ENCODE peak calls at places on chromosomes 13 and 19, in seven cellular contexts. One of them, this sample, is unnamed. For H3K9me3, the result is how much of the 10 kb centered on the place peaks cover.

GRCh38 chr19:13098291-13099072 is 4.2 kb downstream of the LYL1 start:
- DNase-seq in BE2C: no peak
- DNase-seq in uterus: peak
- DNase-seq in cardiac muscle cell: peak
- DNase-seq in neuronal stem cell: no peak
- DNase-seq in thoracic aorta: no peak
- DNase-seq in CD8-positive, alpha-beta memory T cell: no peak
- DNase-seq in this sample: no peak

GRCh38 chr19:13012690-13013608 is 17.7 kb downstream of the NFIX start:
- DNase-seq in BE2C: no peak
- DNase-seq in uterus: peak
- DNase-seq in cardiac muscle cell: peak
- DNase-seq in neuronal stem cell: no peak
- DNase-seq in thoracic aorta: no peak
- DNase-seq in CD8-positive, alpha-beta memory T cell: no peak
- DNase-seq in this sample: no peak

GRCh38 chr13:92514420-92515125 is 712.0 kb upstream of the GPC6 start:
- DNase-seq in BE2C: no peak
- DNase-seq in uterus: no peak
- DNase-seq in cardiac muscle cell: no peak
- DNase-seq in neuronal stem cell: no peak
- DNase-seq in thoracic aorta: no peak
- DNase-seq in CD8-positive, alpha-beta memory T cell: no peak
- DNase-seq in this sample: no peak

GRCh38 chr19:9037415-9038062 is 27.3 kb upstream of the MUC16 start:
- DNase-seq in BE2C: no peak
- DNase-seq in uterus: peak
- DNase-seq in cardiac muscle cell: no peak
- DNase-seq in neuronal stem cell: no peak
- DNase-seq in thoracic aorta: no peak
- DNase-seq in CD8-positive, alpha-beta memory T cell: no peak
- DNase-seq in this sample: no peak

GRCh38 chr19:39398297-39398864 is 7.2 kb downstream of the MED29 start:
- DNase-seq in BE2C: no peak
- DNase-seq in uterus: peak
- DNase-seq in cardiac muscle cell: peak
- DNase-seq in neuronal stem cell: no peak
- DNase-seq in thoracic aorta: no peak
- DNase-seq in CD8-positive, alpha-beta memory T cell: peak
- DNase-seq in this sample: no peak

GRCh38 chr19:48696353-48697010 is 711 bp downstream of the FUT2 start:
- DNase-seq in BE2C: no peak
- DNase-seq in uterus: no peak
- DNase-seq in cardiac muscle cell: no peak
- DNase-seq in neuronal stem cell: no peak
- DNase-seq in thoracic aorta: no peak
- DNase-seq in CD8-positive, alpha-beta memory T cell: no peak
- DNase-seq in this sample: no peak

GRCh38 chr13:114097504-114097892 is 34.9 kb downstream of the RASA3 start:
- DNase-seq in BE2C: no peak
- DNase-seq in uterus: peak
- DNase-seq in cardiac muscle cell: no peak
- DNase-seq in neuronal stem cell: no peak
- DNase-seq in thoracic aorta: no peak
- DNase-seq in CD8-positive, alpha-beta memory T cell: no peak
- DNase-seq in this sample: no peak

GRCh38 chr19:3420909-3421619 is 54.7 kb downstream of the NFIC start:
- DNase-seq in BE2C: no peak
- DNase-seq in uterus: no peak
- DNase-seq in cardiac muscle cell: no peak
- DNase-seq in neuronal stem cell: no peak
- DNase-seq in thoracic aorta: no peak
- DNase-seq in CD8-positive, alpha-beta memory T cell: no peak
- DNase-seq in this sample: no peak

GRCh38 chr13:20714563-20715339 is 11.3 kb downstream of the IL17D start:
- DNase-seq in BE2C: no peak
- DNase-seq in uterus: no peak
- DNase-seq in cardiac muscle cell: peak
- DNase-seq in neuronal stem cell: no peak
- DNase-seq in thoracic aorta: no peak
- DNase-seq in CD8-positive, alpha-beta memory T cell: no peak
- DNase-seq in this sample: no peak

GRCh38 chr19:1773173-1773572 is 19.9 kb downstream of the ONECUT3 start:
- DNase-seq in BE2C: no peak
- DNase-seq in uterus: no peak
- DNase-seq in cardiac muscle cell: no peak
- DNase-seq in neuronal stem cell: no peak
- DNase-seq in thoracic aorta: no peak
- DNase-seq in CD8-positive, alpha-beta memory T cell: no peak
- DNase-seq in this sample: no peak

GRCh38 chr19:1774999-1775772 is 21.9 kb downstream of the ONECUT3 start:
- DNase-seq in BE2C: peak
- DNase-seq in uterus: no peak
- DNase-seq in cardiac muscle cell: peak
- DNase-seq in neuronal stem cell: no peak
- DNase-seq in thoracic aorta: no peak
- DNase-seq in CD8-positive, alpha-beta memory T cell: no peak
- DNase-seq in this sample: no peak

GRCh38 chr19:1777149-1777548 is 23.8 kb downstream of the ONECUT3 start:
- DNase-seq in BE2C: no peak
- DNase-seq in uterus: no peak
- DNase-seq in cardiac muscle cell: no peak
- DNase-seq in neuronal stem cell: no peak
- DNase-seq in thoracic aorta: no peak
- DNase-seq in CD8-positive, alpha-beta memory T cell: no peak
- DNase-seq in this sample: no peak

GRCh38 chr19:1776606-1777147 is 23.4 kb downstream of the ONECUT3 start:
- DNase-seq in BE2C: no peak
- DNase-seq in uterus: no peak
- DNase-seq in cardiac muscle cell: no peak
- DNase-seq in neuronal stem cell: no peak
- DNase-seq in thoracic aorta: no peak
- DNase-seq in CD8-positive, alpha-beta memory T cell: no peak
- DNase-seq in this sample: no peak

GRCh38 chr19:1775951-1776605 is 22.8 kb downstream of the ONECUT3 start:
- DNase-seq in BE2C: no peak
- DNase-seq in uterus: no peak
- DNase-seq in cardiac muscle cell: no peak
- DNase-seq in neuronal stem cell: no peak
- DNase-seq in thoracic aorta: no peak
- DNase-seq in CD8-positive, alpha-beta memory T cell: no peak
- DNase-seq in this sample: no peak
- H3K4me3 ChIP-seq in BE2C: no peak
- H3K4me3 ChIP-seq in uterus: no peak
- H3K4me3 ChIP-seq in cardiac muscle cell: no peak
- H3K4me3 ChIP-seq in neuronal stem cell: no peak
- H3K4me3 ChIP-seq in thoracic aorta: no peak
- H3K4me3 ChIP-seq in CD8-positive, alpha-beta memory T cell: no peak
- H3K4me3 ChIP-seq in this sample: peak

DNA sequence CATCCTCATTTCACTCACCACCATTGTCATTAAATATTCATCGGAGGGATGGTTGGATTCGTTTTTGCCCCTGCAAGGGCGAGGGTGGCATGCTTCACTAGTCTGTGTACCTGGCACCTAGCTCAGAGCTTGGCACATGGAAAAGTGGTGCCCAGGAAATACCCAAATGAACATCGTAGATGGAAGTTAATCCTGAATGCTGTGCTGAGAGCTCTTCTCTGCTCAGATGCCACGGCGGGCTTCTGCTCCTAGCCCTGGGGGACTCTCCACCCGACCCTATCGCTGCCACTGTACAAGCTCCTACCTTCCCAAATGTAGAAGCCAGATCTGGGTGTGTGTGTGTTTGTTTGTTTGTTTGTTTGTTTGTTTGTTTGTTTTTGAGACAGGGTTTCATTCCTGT is 113.0 kb upstream of the ZNF507 start:
- DNase-seq in BE2C: no peak
- DNase-seq in uterus: no peak
- DNase-seq in cardiac muscle cell: no peak
- DNase-seq in neuronal stem cell: no peak
- DNase-seq in thoracic aorta: no peak
- DNase-seq in CD8-positive, alpha-beta memory T cell: no peak
- DNase-seq in this sample: no peak
- H3K9me3 ChIP-seq in BE2C: under half
- H3K9me3 ChIP-seq in uterus: under half
- H3K9me3 ChIP-seq in cardiac muscle cell: under half
- H3K9me3 ChIP-seq in neuronal stem cell: under half
- H3K9me3 ChIP-seq in thoracic aorta: under half
- H3K9me3 ChIP-seq in CD8-positive, alpha-beta memory T cell: under half
- H3K9me3 ChIP-seq in this sample: under half

DNA sequence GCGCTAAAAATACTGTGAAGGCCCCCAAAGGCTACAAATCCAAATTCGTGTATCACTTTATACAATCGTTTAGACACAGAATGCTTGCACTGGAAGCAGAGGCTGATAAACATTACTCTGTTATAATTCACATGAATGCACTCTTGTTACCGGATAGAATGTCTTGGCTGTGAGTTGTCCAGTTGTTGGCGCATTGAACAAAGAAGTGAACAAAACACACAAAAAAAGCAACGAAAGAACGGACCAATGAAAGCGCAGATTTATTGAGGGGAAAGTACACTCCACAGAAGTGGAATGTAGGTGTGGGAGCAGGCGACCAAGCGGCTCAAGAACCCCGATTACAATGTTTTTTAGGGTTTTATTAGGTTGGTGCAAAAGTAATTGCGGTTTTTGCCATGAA is 529 bp upstream of the ZNF418 start:
- DNase-seq in BE2C: no peak
- DNase-seq in uterus: no peak
- DNase-seq in cardiac muscle cell: no peak
- DNase-seq in neuronal stem cell: no peak
- DNase-seq in thoracic aorta: no peak
- DNase-seq in CD8-positive, alpha-beta memory T cell: no peak
- DNase-seq in this sample: no peak
- H3K4me3 ChIP-seq in BE2C: no peak
- H3K4me3 ChIP-seq in uterus: no peak
- H3K4me3 ChIP-seq in cardiac muscle cell: no peak
- H3K4me3 ChIP-seq in neuronal stem cell: no peak
- H3K4me3 ChIP-seq in thoracic aorta: no peak
- H3K4me3 ChIP-seq in CD8-positive, alpha-beta memory T cell: peak
- H3K4me3 ChIP-seq in this sample: no peak

GRCh38 chr19:21491161-21491560 is 14.2 kb upstream of the ZNF429 start:
- DNase-seq in BE2C: no peak
- DNase-seq in uterus: no peak
- DNase-seq in cardiac muscle cell: no peak
- DNase-seq in neuronal stem cell: no peak
- DNase-seq in thoracic aorta: no peak
- DNase-seq in CD8-positive, alpha-beta memory T cell: no peak
- DNase-seq in this sample: no peak
- H3K9me3 ChIP-seq in BE2C: under half
- H3K9me3 ChIP-seq in uterus: under half
- H3K9me3 ChIP-seq in cardiac muscle cell: under half
- H3K9me3 ChIP-seq in neuronal stem cell: under half
- H3K9me3 ChIP-seq in thoracic aorta: under half
- H3K9me3 ChIP-seq in CD8-positive, alpha-beta memory T cell: under half
- H3K9me3 ChIP-seq in this sample: under half